ENCODE peak calls at places on chromosomes 12 and 14, in four cellular contexts. I is mammary epithelial cell, D is aorta, A is kidney epithelial cell. R is an unnamed sample.

GRCh38 chr12:29543036-29543435 is 45.5 kb upstream of the OVCH1 start:
- DNase-seq in D (no peak), I (no peak), A (no peak), R (no peak)

GRCh38 chr12:32765906-32766305 is 10.2 kb upstream of the YARS2 start:
- DNase-seq in I (no peak), A (no peak), D (no peak), R (no peak)

GRCh38 chr12:102299731-102300130 is 102.1 kb upstream of the PMCH start:
- DNase-seq in I (no peak), A (no peak), D (no peak), R (no peak)

GRCh38 chr14:103382375-103382774 is 2.8 kb upstream of the MARK3 start:
- DNase-seq in D (no peak), I (peak; percentile 92), A (no peak), R (peak; percentile 64)

GRCh38 chr12:79927772-79928474 is 7.0 kb downstream of the PPP1R12A start:
- DNase-seq in A (no peak), D (no peak), I (peak; percentile 41), R (no peak)

GRCh38 chr12:15562263-15562662 is 226.9 kb downstream of the EPS8 start:
- DNase-seq in I (no peak), D (no peak), A (no peak), R (no peak)

GRCh38 chr12:17928708-17929366 is 161.2 kb downstream of the RERGL start:
- DNase-seq in I (peak; percentile 79), D (no peak), A (peak; percentile 72), R (peak; percentile 11)

GRCh38 chr12:6494351-6494743 is 445 bp downstream of the NCAPD2 start:
- DNase-seq in A (no peak), I (no peak), D (no peak), R (no peak)

GRCh38 chr12:54680374-54680773 is 32.2 kb upstream of the DCD start:
- DNase-seq in A (no peak), I (peak; percentile 27), D (no peak), R (no peak)

GRCh38 chr14:98906123-98906995 is 365.6 kb downstream of the BCL11B start:
- DNase-seq in I (peak; percentile 93), A (no peak), D (peak; percentile 73), R (peak; percentile 64)

DNA sequence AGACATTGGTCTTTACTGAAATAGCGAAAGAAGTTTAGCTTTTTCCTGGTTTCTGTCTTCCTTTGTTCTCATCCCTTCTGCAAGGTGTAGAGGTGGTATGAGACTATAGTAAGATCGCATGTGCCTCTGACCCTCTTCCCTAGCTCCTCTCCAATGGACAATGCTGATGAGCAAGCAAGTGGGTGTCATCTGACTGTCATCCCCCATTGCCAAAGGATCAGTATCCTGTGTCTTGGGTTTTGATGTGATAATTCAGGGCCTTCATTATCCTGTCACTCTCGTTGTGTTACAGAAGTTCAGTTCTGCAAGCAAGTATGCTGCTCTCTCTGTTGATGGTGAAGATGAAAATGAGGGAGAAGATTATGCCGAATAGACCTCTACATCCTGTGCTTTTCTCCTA is 10.0 kb upstream of the TNS2 start:
- DNase-seq in D (no peak), A (no peak), I (no peak), R (no peak)
- H3K36me3 ChIP-seq in D (peaks cover 12% of the 10 kb centered on the region), A (peaks cover 1% of the 10 kb centered on the region), I (peaks cover 41% of the 10 kb centered on the region), R (peaks cover 34% of the 10 kb centered on the region)

GRCh38 chr12:109988274-109988673 is 7.9 kb downstream of the GIT2 start:
- DNase-seq in A (no peak), D (no peak), I (no peak), R (no peak)
- H3K36me3 ChIP-seq in A (peaks cover 2% of the 10 kb centered on the region), D (peaks cover 8% of the 10 kb centered on the region), I (peaks cover 20% of the 10 kb centered on the region), R (peaks cover 14% of the 10 kb centered on the region)

DNA sequence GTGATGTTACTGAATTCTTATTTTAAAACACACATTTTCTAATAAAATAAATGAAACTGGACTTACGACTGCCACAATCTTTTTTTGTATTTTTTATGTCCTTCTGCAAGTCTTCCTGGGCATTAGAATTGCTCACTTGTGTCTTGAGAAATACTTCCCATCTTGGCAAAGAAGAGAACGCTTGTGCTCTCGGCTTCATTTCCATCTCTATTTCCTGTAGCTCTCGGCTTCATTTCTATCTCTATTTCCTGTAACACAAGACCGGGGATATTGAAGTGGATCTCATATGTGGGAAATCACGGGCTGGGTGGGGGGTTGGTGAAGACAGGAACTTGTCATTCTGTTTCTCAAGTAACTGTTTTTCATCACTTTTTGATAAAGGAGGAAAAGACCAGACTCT is 77.9 kb downstream of the EP400 start:
- DNase-seq in A (no peak), D (no peak), I (no peak), R (no peak)
- H3K36me3 ChIP-seq in A (peaks cover 6% of the 10 kb centered on the region), D (peaks cover 6% of the 10 kb centered on the region), I (peaks cover 33% of the 10 kb centered on the region), R (peaks cover 25% of the 10 kb centered on the region)

GRCh38 chr14:65729547-65729946 is 317.0 kb downstream of the FUT8 start:
- DNase-seq in A (no peak), I (no peak), D (no peak), R (no peak)
- H3K36me3 ChIP-seq in A (no peaks in the 10 kb centered on the region), I (no peaks in the 10 kb centered on the region), D (no peaks in the 10 kb centered on the region), R (no peaks in the 10 kb centered on the region)

DNA sequence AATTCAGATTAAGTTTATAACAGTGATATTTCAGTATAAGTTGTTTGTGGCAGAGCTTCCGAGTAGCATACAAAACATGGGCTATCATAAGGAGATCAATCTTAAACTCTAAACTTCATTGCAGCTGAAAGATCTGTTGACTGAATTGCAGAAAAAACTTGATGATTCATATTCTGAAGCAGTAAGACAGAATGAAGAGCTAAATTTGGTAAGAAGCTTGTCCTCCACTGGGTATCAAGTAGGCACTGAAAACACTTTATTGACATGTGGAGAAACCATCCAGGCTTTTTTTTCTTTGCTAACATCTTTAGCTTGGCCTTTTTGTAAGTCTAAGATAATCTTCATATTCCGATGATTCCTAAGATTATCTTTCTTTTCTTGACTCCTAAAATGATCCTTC is 93.0 kb downstream of the KTN1 start:
- DNase-seq in A (no peak), D (no peak), I (no peak), R (no peak)
- H3K36me3 ChIP-seq in A (no peaks in the 10 kb centered on the region), D (peaks cover 5% of the 10 kb centered on the region), I (peaks cover 42% of the 10 kb centered on the region), R (peaks cover 14% of the 10 kb centered on the region)

GRCh38 chr12:49049566-49050224 is 10.9 kb downstream of the KMT2D start:
- DNase-seq in A (no peak), D (no peak), I (no peak), R (no peak)
- H3K36me3 ChIP-seq in A (peaks cover 7% of the 10 kb centered on the region), D (peaks cover 3% of the 10 kb centered on the region), I (peaks cover 37% of the 10 kb centered on the region), R (peaks cover 78% of the 10 kb centered on the region)

GRCh38 chr12:25069221-25069620 is 120.3 kb upstream of the BCAT1 start:
- DNase-seq in D (no peak), A (no peak), I (no peak), R (no peak)

GRCh38 chr12:25071366-25071765 is 122.5 kb upstream of the BCAT1 start:
- DNase-seq in D (no peak), I (no peak), A (no peak), R (no peak)

GRCh38 chr12:25072901-25073645 is 121.9 kb downstream of the DNAI7 start:
- DNase-seq in I (no peak), A (no peak), D (no peak), R (no peak)

GRCh38 chr12:25074113-25074512 is 120.8 kb downstream of the DNAI7 start:
- DNase-seq in D (no peak), A (no peak), I (peak; percentile 24), R (no peak)

DNA sequence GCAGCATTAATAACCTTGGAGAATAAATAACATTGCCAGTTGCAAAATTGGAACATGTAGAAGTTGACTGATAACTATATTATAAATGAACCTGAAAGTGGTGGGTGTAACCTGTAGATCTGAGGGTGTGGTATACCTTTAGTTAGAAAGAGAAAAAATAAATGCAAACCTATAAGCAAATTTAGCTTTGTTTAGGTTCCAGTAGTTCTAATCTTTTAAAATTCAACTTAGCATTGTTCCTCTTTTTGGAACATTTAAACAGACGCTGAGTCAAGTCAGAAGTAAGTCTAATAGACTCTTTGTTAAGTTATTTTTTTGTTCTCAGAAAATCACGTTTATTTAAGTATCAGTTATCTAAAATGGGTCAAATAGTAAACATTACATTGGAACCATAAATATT is 120.0 kb downstream of the DNAI7 start:
- DNase-seq in D (no peak), A (no peak), I (no peak), R (no peak)
- H3K36me3 ChIP-seq in D (no peaks in the 10 kb centered on the region), A (no peaks in the 10 kb centered on the region), I (no peaks in the 10 kb centered on the region), R (no peaks in the 10 kb centered on the region)

GRCh38 chr14:102084931-102085330 is 1.9 kb downstream of the HSP90AA1 start:
- DNase-seq in D (no peak), I (no peak), A (no peak), R (no peak)
- H3K36me3 ChIP-seq in D (peaks cover 5% of the 10 kb centered on the region), I (peaks cover 40% of the 10 kb centered on the region), A (peaks cover 6% of the 10 kb centered on the region), R (peaks cover 28% of the 10 kb centered on the region)

DNA sequence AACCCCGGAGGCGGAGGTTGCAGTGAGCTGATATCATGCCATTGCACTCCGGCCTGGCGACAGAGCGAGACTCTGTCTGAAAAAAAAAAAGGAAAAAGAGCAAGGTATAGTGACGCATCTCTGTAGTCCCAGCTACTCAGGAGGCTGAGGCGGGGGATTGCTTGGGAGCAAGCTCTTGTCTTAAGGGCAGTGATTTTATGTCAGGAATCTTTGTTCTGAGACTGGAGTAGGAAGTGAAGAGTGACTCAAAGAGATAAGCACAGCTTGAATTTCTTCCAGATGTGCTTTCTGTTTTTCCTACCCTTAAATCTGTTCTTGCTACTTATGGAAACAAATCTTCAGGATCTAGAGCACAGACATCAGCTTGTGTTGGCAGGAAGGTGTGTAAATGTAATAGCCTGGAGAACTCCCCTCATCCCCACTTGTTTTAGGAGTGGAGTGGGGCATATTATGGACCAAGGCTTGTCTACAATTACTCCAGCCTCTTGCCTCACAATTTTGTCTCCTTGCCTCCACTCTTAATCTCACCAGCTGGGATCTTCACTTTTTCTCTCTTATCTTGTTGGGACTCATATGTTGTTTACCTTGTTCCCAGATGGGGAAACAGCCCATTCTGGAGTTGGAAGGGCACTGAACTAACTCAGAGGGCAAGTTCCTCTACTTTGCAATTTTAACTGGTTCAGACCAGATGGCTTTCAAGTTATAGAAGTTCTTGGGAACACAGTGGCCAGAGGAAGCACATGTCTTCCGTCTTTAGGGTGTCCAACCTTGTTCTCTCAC is 7.5 kb downstream of the TMED2 start:
- DNase-seq in A (no peak), I (no peak), D (no peak), R (no peak)
- H3K36me3 ChIP-seq in A (no peaks in the 10 kb centered on the region), I (peaks cover 55% of the 10 kb centered on the region), D (no peaks in the 10 kb centered on the region), R (peaks cover 20% of the 10 kb centered on the region)

GRCh38 chr12:110347767-110348166 is 55.7 kb downstream of the ANAPC7 start:
- DNase-seq in I (no peak), D (no peak), A (no peak), R (no peak)
- H3K36me3 ChIP-seq in I (peaks cover 51% of the 10 kb centered on the region), D (peaks cover 5% of the 10 kb centered on the region), A (peaks cover 18% of the 10 kb centered on the region), R (peaks cover 69% of the 10 kb centered on the region)